ENCODE peak calls at places on chromosomes 7 and 10, in eight cellular contexts. W is Ammon's horn; C is NCI-H1092; T is Calu3; I is sciatic nerve; B is spleen; P is cardiac fibroblast; R is activated T-cell treated with anti-CD3 and anti-CD28 coated beads, Interleukin-2, amount 50 U/mL, for 4 hours. U is an unnamed sample.

GRCh38 chr7:155003215-155003999 is 483 bp upstream of the PAXIP1 start:
- DNase-seq in W (peak), C (peak), T (peak), I (peak), B (peak), P (peak), R (peak), U (peak)

GRCh38 chr7:44733708-44734481 is 14.8 kb upstream of the ZMIZ2 start:
- DNase-seq in W (no peak), C (no peak), T (peak), I (no peak), B (peak), P (peak), R (no peak), U (peak)

GRCh38 chr7:141027043-141027442 is 12.3 kb upstream of the MRPS33 start:
- DNase-seq in W (no peak), C (no peak), T (no peak), I (no peak), B (no peak), P (no peak), R (no peak), U (no peak)

GRCh38 chr7:124162667-124163066 is 129.8 kb upstream of the TMEM229A start:
- DNase-seq in W (no peak), C (no peak), T (no peak), I (no peak), B (no peak), P (peak), R (no peak), U (no peak)

GRCh38 chr10:8600192-8600591 is 545.7 kb downstream of the GATA3 start:
- DNase-seq in W (no peak), C (no peak), T (no peak), I (no peak), B (no peak), P (no peak), R (no peak), U (no peak)

GRCh38 chr10:30392564-30392990 is 41.4 kb upstream of the MAP3K8 start:
- DNase-seq in W (peak), C (peak), T (peak), I (peak), B (peak), P (peak), R (peak), U (peak)

GRCh38 chr10:74891048-74891447 is 64.6 kb downstream of the KAT6B start:
- DNase-seq in W (peak), C (no peak), T (no peak), I (no peak), B (no peak), P (no peak), R (no peak), U (no peak)

GRCh38 chr7:118224521-118224920 is at the start of gene ANKRD7:
- DNase-seq in W (no peak), C (no peak), T (no peak), I (no peak), B (no peak), P (no peak), R (no peak), U (no peak)

GRCh38 chr7:1743481-1744230 is 73.6 kb downstream of the ELFN1 start:
- DNase-seq in W (no peak), C (no peak), T (no peak), I (no peak), B (no peak), P (no peak), R (no peak), U (no peak)

GRCh38 chr7:23654508-23654907 is 25.5 kb upstream of the FAM221A start:
- DNase-seq in W (peak), C (no peak), T (peak), I (no peak), B (no peak), P (peak), R (no peak), U (no peak)

GRCh38 chr10:54940418-54940817 is 139.4 kb upstream of the PCDH15 start:
- DNase-seq in W (no peak), C (no peak), T (no peak), I (no peak), B (no peak), P (no peak), R (no peak), U (no peak)

GRCh38 chr10:118116555-118117311 is 70.0 kb upstream of the RAB11FIP2 start:
- DNase-seq in W (no peak), C (no peak), T (no peak), I (no peak), B (no peak), P (no peak), R (no peak), U (no peak)

GRCh38 chr10:91745086-91745831 is 53.0 kb upstream of the TNKS2 start:
- DNase-seq in W (no peak), C (peak), T (peak), I (no peak), B (no peak), P (peak), R (no peak), U (no peak)

GRCh38 chr7:129728875-129729467 is 117.5 kb downstream of the NRF1 start:
- DNase-seq in W (no peak), C (no peak), T (no peak), I (no peak), B (no peak), P (no peak), R (no peak), U (no peak)

GRCh38 chr7:109407756-109408155 is 838.1 kb downstream of the DNAJB9 start:
- DNase-seq in W (no peak), C (no peak), T (no peak), I (no peak), B (no peak), P (no peak), R (no peak), U (no peak)

GRCh38 chr7:106515321-106515720 is 145.6 kb downstream of the CCDC71L start:
- DNase-seq in W (no peak), C (no peak), T (no peak), I (no peak), B (no peak), P (peak), R (no peak), U (no peak)

GRCh38 chr7:81430150-81430549 is 339.7 kb downstream of the HGF start:
- DNase-seq in W (no peak), C (no peak), T (no peak), I (no peak), B (no peak), P (peak), R (no peak), U (no peak)

GRCh38 chr7:20176552-20177242 is 40.5 kb downstream of the MACC1 start:
- DNase-seq in W (no peak), C (no peak), T (no peak), I (no peak), B (no peak), P (no peak), R (no peak), U (no peak)

GRCh38 chr7:124250297-124251034 is 217.6 kb upstream of the TMEM229A start:
- DNase-seq in W (no peak), C (no peak), T (no peak), I (no peak), B (no peak), P (no peak), R (no peak), U (no peak)

GRCh38 chr7:19762631-19763030 is 10.8 kb downstream of the TMEM196 start:
- DNase-seq in W (no peak), C (no peak), T (no peak), I (no peak), B (no peak), P (peak), R (no peak), U (no peak)

GRCh38 chr10:125816548-125816947 is 6.5 kb downstream of the UROS start:
- DNase-seq in W (no peak), C (no peak), T (no peak), I (no peak), B (no peak), P (no peak), R (no peak), U (no peak)

GRCh38 chr10:63711361-63711760 is 190.2 kb downstream of the REEP3 start:
- DNase-seq in W (peak), C (peak), T (peak), I (no peak), B (no peak), P (peak), R (no peak), U (no peak)